ENCODE peak calls at places on chromosomes 12 and 14, in six cellular contexts. X is fibroblast of lung, P is IMR-90, K is GM23248, Z is AG04450, M is Caco-2. N is an unnamed sample.

GRCh38 chr14:65057704-65058103 is 44.6 kb downstream of the MAX start:
- DNase-seq in X (no peak), P (no peak), K (no peak), Z (no peak), M (no peak), N (no peak)

GRCh38 chr14:67251573-67252226 is 10.5 kb downstream of the PALS1 start:
- DNase-seq in X (peak), P (peak), K (peak), Z (no peak), M (no peak), N (peak)

GRCh38 chr14:101665478-101666078 is 95.9 kb upstream of the PPP2R5C start:
- DNase-seq in X (peak), P (peak), K (peak), Z (peak), M (peak), N (peak)

GRCh38 chr12:130162267-130162666 is at the start of gene FZD10:
- DNase-seq in X (peak), P (no peak), K (peak), Z (no peak), M (no peak), N (no peak)

GRCh38 chr14:68020999-68021663 is 201.6 kb downstream of the RAD51B start:
- DNase-seq in X (no peak), P (no peak), K (no peak), Z (no peak), M (no peak), N (no peak)

GRCh38 chr12:15540469-15540872 is 218.2 kb downstream of the PTPRO start:
- DNase-seq in X (peak), P (peak), K (peak), Z (no peak), M (no peak), N (no peak)

GRCh38 chr14:102213984-102214658 is 74.4 kb downstream of the WDR20 start:
- DNase-seq in X (no peak), P (no peak), K (no peak), Z (no peak), M (no peak), N (no peak)

GRCh38 chr14:51422704-51423103 is 182.7 kb downstream of the TMX1 start:
- DNase-seq in X (no peak), P (no peak), K (no peak), Z (no peak), M (no peak), N (no peak)

GRCh38 chr12:48125985-48126384 is 6.8 kb downstream of the PFKM start:
- DNase-seq in X (no peak), P (no peak), K (no peak), Z (no peak), M (no peak), N (no peak)
- H3K4me3 ChIP-seq in X (no peak), P (no peak), K (no peak), Z (no peak), M (no peak), N (no peak)

GRCh38 chr12:89529738-89530137 is 3.9 kb upstream of the POC1B start:
- DNase-seq in X (peak), P (peak), K (peak), Z (no peak), M (no peak), N (peak)
- H3K4me3 ChIP-seq in X (no peak), P (no peak), K (no peak), Z (no peak), M (no peak), N (no peak)

GRCh38 chr12:65280306-65280705 is 1.8 kb downstream of the MSRB3 start:
- DNase-seq in X (peak), P (peak), K (peak), Z (no peak), M (no peak), N (peak)
- H3K4me3 ChIP-seq in X (no peak), P (peak), K (peak), Z (peak), M (no peak), N (no peak)

DNA sequence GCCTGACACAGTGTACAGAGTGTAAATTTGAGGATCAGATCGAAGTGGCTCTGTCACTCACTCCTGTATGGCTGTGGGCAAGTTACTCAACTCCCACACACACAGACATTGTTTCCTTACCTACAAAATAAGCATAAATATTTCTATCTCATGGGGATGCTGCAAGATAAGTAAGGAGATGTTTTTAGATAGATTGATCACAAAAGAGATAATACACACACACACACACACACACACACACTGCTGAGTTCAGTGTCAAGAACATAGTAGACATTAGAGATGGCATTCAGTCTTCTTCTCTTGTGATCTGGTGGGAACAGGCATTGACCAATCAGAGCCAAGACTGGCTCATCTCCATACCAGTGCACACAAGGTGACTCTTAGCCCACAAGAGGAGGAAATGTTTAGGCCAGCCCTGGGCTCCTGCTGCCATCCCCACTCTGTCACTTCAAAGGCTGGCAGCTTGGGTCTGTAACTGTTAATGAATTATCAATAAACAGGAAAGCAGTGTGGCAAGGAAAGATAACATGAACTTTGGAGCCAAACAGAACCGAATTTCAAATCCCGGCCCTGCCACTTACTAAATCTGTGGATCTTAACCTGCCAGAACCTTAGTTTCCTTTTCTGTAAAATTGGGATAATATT is 3.4 kb upstream of the RNASE8 start:
- DNase-seq in X (no peak), P (no peak), K (no peak), Z (no peak), M (peak), N (no peak)
- H3K4me3 ChIP-seq in X (no peak), P (no peak), K (no peak), Z (no peak), M (no peak), N (no peak)

N was measured in choroid plexus epithelial cell.